ENCODE peak calls at places on chromosome 13, in eight cellular contexts. M is stimulated activated CD4-positive, alpha-beta T cell treated with anti-CD3 and anti-CD28 coated beads, Interleukin-2, amount 100 ng/mL, for 24 hours; H is activated naive CD8-positive, alpha-beta T cell treated with anti-CD3 and anti-CD28 coated beads, Interleukin-2, amount 50 U/mL, for 24 hours; Y is mucosa of descending colon; E is RPMI8226; O is NCI-H1694 treated with DMSO at 0.1 percent for 48 hours; Q is Right ventricle myocardium superior; J is T-helper 1 cell. T is an unnamed sample.

GRCh38 chr13:27298849-27299248 is 28.2 kb downstream of the RASL11A start:
- DNase-seq in O (no peak), J (no peak), Y (no peak), E (no peak), H (no peak), M (no peak), Q (no peak), T (no peak)

GRCh38 chr13:114225610-114226009 is 9.1 kb upstream of the CDC16 start:
- DNase-seq in E (no peak), M (no peak), J (no peak), O (no peak), H (no peak), Y (no peak), Q (no peak), T (no peak)

GRCh38 chr13:20702945-20703784 is at the start of gene IL17D:
- DNase-seq in M (peak; percentile 38), O (no peak), Y (peak; percentile 60), J (no peak), H (peak; percentile 42), Q (no peak), E (peak; percentile 33), T (no peak)

GRCh38 chr13:92959790-92960189 is 266.8 kb upstream of the GPC6 start:
- DNase-seq in M (no peak), J (no peak), E (no peak), Q (no peak), Y (no peak), O (no peak), H (no peak), T (no peak)

GRCh38 chr13:73499685-73500084 is 440.9 kb downstream of the KLF5 start:
- DNase-seq in H (no peak), J (no peak), E (no peak), Y (no peak), O (no peak), Q (no peak), M (no peak), T (no peak)

GRCh38 chr13:35143123-35143522 is 201.1 kb downstream of the NBEA start:
- DNase-seq in M (no peak), J (no peak), Q (no peak), H (no peak), Y (no peak), O (no peak), E (no peak), T (no peak)

GRCh38 chr13:76845367-76845766 is 40.8 kb downstream of the KCTD12 start:
- DNase-seq in O (no peak), J (no peak), Q (no peak), H (no peak), Y (no peak), E (no peak), M (no peak), T (no peak)

GRCh38 chr13:30830638-30830965 is 75.5 kb upstream of the MEDAG start:
- DNase-seq in M (no peak), H (no peak), O (no peak), J (no peak), Y (no peak), E (no peak), Q (no peak), T (no peak)

GRCh38 chr13:95779522-95779921 is 102.6 kb downstream of the DNAJC3 start:
- DNase-seq in E (no peak), M (no peak), Y (no peak), Q (no peak), J (no peak), H (no peak), O (no peak), T (no peak)

GRCh38 chr13:40149611-40150283 is 494.3 kb downstream of the COG6 start:
- DNase-seq in Y (no peak), O (no peak), E (peak; percentile 61), Q (no peak), H (no peak), M (peak; percentile 30), J (no peak), T (peak; percentile 86)

GRCh38 chr13:98454389-98454881 is 122.5 kb downstream of the STK24 start:
- DNase-seq in Q (no peak), J (no peak), H (no peak), O (peak; percentile 57), E (no peak), M (no peak), Y (no peak), T (peak; percentile 74)

GRCh38 chr13:99661791-99662190 is 160.5 kb downstream of the TM9SF2 start:
- DNase-seq in Y (no peak), E (no peak), J (no peak), H (no peak), O (no peak), M (no peak), Q (no peak), T (no peak)

GRCh38 chr13:46378411-46378810 is 8.6 kb downstream of the RUBCNL start:
- DNase-seq in Q (no peak), E (no peak), H (no peak), O (no peak), Y (no peak), M (no peak), J (no peak), T (no peak)

GRCh38 chr13:73702419-73703071 is 431.7 kb downstream of the KLF12 start:
- DNase-seq in Y (no peak), E (no peak), Q (no peak), O (no peak), J (peak; percentile 21), H (peak; percentile 15), M (peak; percentile 42), T (no peak)

GRCh38 chr13:44224433-44225149 is 149.0 kb upstream of the SERP2 start:
- DNase-seq in J (no peak), E (no peak), Y (no peak), O (no peak), Q (no peak), M (no peak), H (no peak), T (peak; percentile 19)

GRCh38 chr13:36718146-36718545 is 44.3 kb downstream of the SERTM1 start:
- DNase-seq in E (no peak), Y (no peak), J (no peak), H (no peak), O (no peak), M (no peak), Q (no peak), T (no peak)

GRCh38 chr13:73521970-73522549 is 463.3 kb downstream of the KLF5 start:
- DNase-seq in J (no peak), E (no peak), H (no peak), O (no peak), Y (no peak), M (no peak), Q (no peak), T (no peak)

GRCh38 chr13:70814684-70815083 is 706.4 kb upstream of the KLHL1 start:
- DNase-seq in Q (no peak), Y (no peak), O (no peak), E (no peak), M (no peak), H (no peak), J (no peak), T (no peak)

GRCh38 chr13:98050041-98050466 is 92.8 kb upstream of the FARP1 start:
- DNase-seq in O (no peak), M (no peak), J (no peak), H (no peak), Q (no peak), E (no peak), Y (no peak), T (no peak)

GRCh38 chr13:25171517-25172302 is at the start of gene AMER2:
- DNase-seq in H (peak; percentile 13), Q (peak; percentile 53), E (no peak), O (peak; percentile 6), Y (no peak), M (no peak), J (no peak), T (peak; percentile 91)

GRCh38 chr13:28040977-28041376 is 52.5 kb upstream of the URAD start:
- DNase-seq in M (no peak), J (no peak), Q (no peak), E (no peak), Y (no peak), H (no peak), O (no peak), T (peak; percentile 65)

GRCh38 chr13:97188207-97188606 is 33.9 kb upstream of the MBNL2 start:
- DNase-seq in O (no peak), J (no peak), H (no peak), E (no peak), Q (no peak), M (no peak), Y (no peak), T (no peak)

GRCh38 chr13:71685072-71685471 is 181.9 kb downstream of the DACH1 start:
- DNase-seq in J (no peak), H (no peak), E (no peak), Y (no peak), O (no peak), Q (no peak), M (no peak), T (no peak)

GRCh38 chr13:113187905-113188595 is 20.4 kb downstream of the PCID2 start:
- DNase-seq in Q (no peak), H (no peak), J (no peak), O (no peak), Y (no peak), E (no peak), M (no peak), T (no peak)

GRCh38 chr13:94110011-94110410 is 369.5 kb downstream of the DCT start:
- DNase-seq in Q (no peak), H (no peak), O (no peak), Y (no peak), E (no peak), M (no peak), J (no peak), T (no peak)

GRCh38 chr13:27969073-27969865 is at the start of gene CDX2:
- DNase-seq in H (no peak), J (no peak), O (no peak), Q (no peak), M (no peak), E (no peak), Y (peak; percentile 92), T (no peak)

GRCh38 chr13:105139380-105140285 is 1395.8 kb downstream of the EFNB2 start:
- DNase-seq in Q (peak; percentile 66), Y (peak; percentile 55), O (peak; percentile 90), M (peak; percentile 60), H (peak; percentile 50), E (peak; percentile 78), J (peak; percentile 23), T (peak; percentile 85)

GRCh38 chr13:79810671-79811070 is 329.7 kb downstream of the NDFIP2 start:
- DNase-seq in J (no peak), M (no peak), Y (no peak), O (no peak), E (no peak), Q (no peak), H (no peak), T (no peak)

GRCh38 chr13:74040200-74040599 is 94.0 kb downstream of the KLF12 start:
- DNase-seq in M (peak; percentile 36), O (peak; percentile 34), Y (no peak), Q (peak; percentile 62), J (no peak), E (no peak), H (peak; percentile 35), T (no peak)

GRCh38 chr13:103510007-103510406 is 443.8 kb upstream of the SLC10A2 start:
- DNase-seq in J (no peak), M (no peak), Y (no peak), Q (no peak), O (no peak), E (no peak), H (no peak), T (no peak)

GRCh38 chr13:20398459-20398858 is 127.2 kb downstream of the CRYL1 start:
- DNase-seq in E (no peak), O (no peak), J (no peak), M (peak; percentile 2), Y (no peak), Q (no peak), H (no peak), T (no peak)

GRCh38 chr13:114157869-114158495 is 21.1 kb upstream of the CFAP97D2 start:
- DNase-seq in J (no peak), M (no peak), H (no peak), O (no peak), Q (no peak), E (no peak), Y (peak; percentile 30), T (no peak)

GRCh38 chr13:48403151-48403631 is 9.7 kb downstream of the LPAR6 start:
- DNase-seq in E (no peak), Y (no peak), H (peak; percentile 24), J (no peak), Q (no peak), O (no peak), M (peak; percentile 43), T (no peak)

GRCh38 chr13:112054616-112055015 is 12.3 kb upstream of the SOX1 start:
- DNase-seq in Y (no peak), M (no peak), J (no peak), Q (no peak), O (no peak), H (no peak), E (no peak), T (no peak)